ENCODE peak calls at places on chromosomes 5 and 9, in nine cellular contexts. One of them, this sample, is unnamed.

GRCh38 chr9:107425110-107426025 is 64.2 kb downstream of the KLF4 start:
- DNase-seq in tibial artery: peak
- DNase-seq in cardiac fibroblast: peak
- DNase-seq in activated naive CD4-positive, alpha-beta T cell: peak
- DNase-seq in astrocyte of the spinal cord: peak
- DNase-seq in anterior cingulate cortex: peak
- DNase-seq in spleen: peak
- DNase-seq in NCI-H524 treated with DMSO at 0.1 percent for 48 hours: no peak
- DNase-seq in heart left ventricle: peak
- DNase-seq in this sample: peak

GRCh38 chr5:122751293-122751753 is 23.6 kb upstream of the SNX2 start:
- DNase-seq in tibial artery: no peak
- DNase-seq in cardiac fibroblast: peak
- DNase-seq in activated naive CD4-positive, alpha-beta T cell: no peak
- DNase-seq in astrocyte of the spinal cord: peak
- DNase-seq in anterior cingulate cortex: no peak
- DNase-seq in spleen: no peak
- DNase-seq in NCI-H524 treated with DMSO at 0.1 percent for 48 hours: no peak
- DNase-seq in heart left ventricle: no peak
- DNase-seq in this sample: no peak

GRCh38 chr9:131639771-131640437 is 94.6 kb downstream of the PRRT1B start:
- DNase-seq in tibial artery: no peak
- DNase-seq in cardiac fibroblast: no peak
- DNase-seq in activated naive CD4-positive, alpha-beta T cell: no peak
- DNase-seq in astrocyte of the spinal cord: no peak
- DNase-seq in anterior cingulate cortex: no peak
- DNase-seq in spleen: no peak
- DNase-seq in NCI-H524 treated with DMSO at 0.1 percent for 48 hours: no peak
- DNase-seq in heart left ventricle: no peak
- DNase-seq in this sample: no peak

GRCh38 chr5:80346055-80346454 is 26.3 kb downstream of the SPZ1 start:
- DNase-seq in tibial artery: no peak
- DNase-seq in cardiac fibroblast: peak
- DNase-seq in activated naive CD4-positive, alpha-beta T cell: peak
- DNase-seq in astrocyte of the spinal cord: peak
- DNase-seq in anterior cingulate cortex: no peak
- DNase-seq in spleen: no peak
- DNase-seq in NCI-H524 treated with DMSO at 0.1 percent for 48 hours: no peak
- DNase-seq in heart left ventricle: no peak
- DNase-seq in this sample: no peak

GRCh38 chr9:15982182-15982581 is 429.3 kb downstream of the CCDC171 start:
- DNase-seq in tibial artery: no peak
- DNase-seq in cardiac fibroblast: no peak
- DNase-seq in activated naive CD4-positive, alpha-beta T cell: no peak
- DNase-seq in astrocyte of the spinal cord: no peak
- DNase-seq in anterior cingulate cortex: no peak
- DNase-seq in spleen: no peak
- DNase-seq in NCI-H524 treated with DMSO at 0.1 percent for 48 hours: no peak
- DNase-seq in heart left ventricle: no peak
- DNase-seq in this sample: no peak

GRCh38 chr5:139377226-139377625 is 5.9 kb downstream of the SLC23A1 start:
- DNase-seq in tibial artery: no peak
- DNase-seq in cardiac fibroblast: no peak
- DNase-seq in activated naive CD4-positive, alpha-beta T cell: no peak
- DNase-seq in astrocyte of the spinal cord: no peak
- DNase-seq in anterior cingulate cortex: no peak
- DNase-seq in spleen: peak
- DNase-seq in NCI-H524 treated with DMSO at 0.1 percent for 48 hours: no peak
- DNase-seq in heart left ventricle: no peak
- DNase-seq in this sample: no peak

GRCh38 chr9:83097633-83098032 is 34.7 kb upstream of the RASEF start:
- DNase-seq in tibial artery: no peak
- DNase-seq in cardiac fibroblast: no peak
- DNase-seq in activated naive CD4-positive, alpha-beta T cell: no peak
- DNase-seq in astrocyte of the spinal cord: no peak
- DNase-seq in anterior cingulate cortex: no peak
- DNase-seq in spleen: no peak
- DNase-seq in NCI-H524 treated with DMSO at 0.1 percent for 48 hours: no peak
- DNase-seq in heart left ventricle: no peak
- DNase-seq in this sample: no peak

GRCh38 chr5:124504081-124504916 is 242.1 kb downstream of the ZNF608 start:
- DNase-seq in tibial artery: no peak
- DNase-seq in cardiac fibroblast: no peak
- DNase-seq in activated naive CD4-positive, alpha-beta T cell: no peak
- DNase-seq in astrocyte of the spinal cord: peak
- DNase-seq in anterior cingulate cortex: no peak
- DNase-seq in spleen: no peak
- DNase-seq in NCI-H524 treated with DMSO at 0.1 percent for 48 hours: no peak
- DNase-seq in heart left ventricle: no peak
- DNase-seq in this sample: no peak

GRCh38 chr5:170495796-170496195 is 8.0 kb upstream of the KCNIP1 start:
- DNase-seq in tibial artery: no peak
- DNase-seq in cardiac fibroblast: no peak
- DNase-seq in activated naive CD4-positive, alpha-beta T cell: no peak
- DNase-seq in astrocyte of the spinal cord: no peak
- DNase-seq in anterior cingulate cortex: no peak
- DNase-seq in spleen: no peak
- DNase-seq in NCI-H524 treated with DMSO at 0.1 percent for 48 hours: no peak
- DNase-seq in heart left ventricle: no peak
- DNase-seq in this sample: no peak

GRCh38 chr5:61280205-61280604 is 51.9 kb upstream of the ZSWIM6 start:
- DNase-seq in tibial artery: no peak
- DNase-seq in cardiac fibroblast: peak
- DNase-seq in activated naive CD4-positive, alpha-beta T cell: no peak
- DNase-seq in astrocyte of the spinal cord: peak
- DNase-seq in anterior cingulate cortex: no peak
- DNase-seq in spleen: no peak
- DNase-seq in NCI-H524 treated with DMSO at 0.1 percent for 48 hours: peak
- DNase-seq in heart left ventricle: no peak
- DNase-seq in this sample: no peak

GRCh38 chr9:19233344-19233743 is 2.9 kb downstream of the DENND4C start:
- DNase-seq in tibial artery: no peak
- DNase-seq in cardiac fibroblast: no peak
- DNase-seq in activated naive CD4-positive, alpha-beta T cell: no peak
- DNase-seq in astrocyte of the spinal cord: no peak
- DNase-seq in anterior cingulate cortex: no peak
- DNase-seq in spleen: no peak
- DNase-seq in NCI-H524 treated with DMSO at 0.1 percent for 48 hours: no peak
- DNase-seq in heart left ventricle: no peak
- DNase-seq in this sample: no peak

GRCh38 chr9:111474385-111474784 is 9.8 kb downstream of the ECPAS start:
- DNase-seq in tibial artery: no peak
- DNase-seq in cardiac fibroblast: no peak
- DNase-seq in activated naive CD4-positive, alpha-beta T cell: no peak
- DNase-seq in astrocyte of the spinal cord: no peak
- DNase-seq in anterior cingulate cortex: no peak
- DNase-seq in spleen: no peak
- DNase-seq in NCI-H524 treated with DMSO at 0.1 percent for 48 hours: peak
- DNase-seq in heart left ventricle: no peak
- DNase-seq in this sample: no peak

GRCh38 chr5:891837-892389 is 688 bp downstream of the BRD9 start:
- DNase-seq in tibial artery: no peak
- DNase-seq in cardiac fibroblast: peak
- DNase-seq in activated naive CD4-positive, alpha-beta T cell: no peak
- DNase-seq in astrocyte of the spinal cord: peak
- DNase-seq in anterior cingulate cortex: no peak
- DNase-seq in spleen: no peak
- DNase-seq in NCI-H524 treated with DMSO at 0.1 percent for 48 hours: no peak
- DNase-seq in heart left ventricle: peak
- DNase-seq in this sample: no peak

GRCh38 chr5:169566202-169566601 is 17.4 kb upstream of the SPDL1 start:
- DNase-seq in tibial artery: no peak
- DNase-seq in cardiac fibroblast: no peak
- DNase-seq in activated naive CD4-positive, alpha-beta T cell: no peak
- DNase-seq in astrocyte of the spinal cord: no peak
- DNase-seq in anterior cingulate cortex: no peak
- DNase-seq in spleen: no peak
- DNase-seq in NCI-H524 treated with DMSO at 0.1 percent for 48 hours: no peak
- DNase-seq in heart left ventricle: no peak
- DNase-seq in this sample: no peak

GRCh38 chr5:89346573-89346972 is 463.6 kb upstream of the MEF2C start:
- DNase-seq in tibial artery: no peak
- DNase-seq in cardiac fibroblast: peak
- DNase-seq in activated naive CD4-positive, alpha-beta T cell: no peak
- DNase-seq in astrocyte of the spinal cord: no peak
- DNase-seq in anterior cingulate cortex: no peak
- DNase-seq in spleen: no peak
- DNase-seq in NCI-H524 treated with DMSO at 0.1 percent for 48 hours: no peak
- DNase-seq in heart left ventricle: no peak
- DNase-seq in this sample: no peak